ENCODE peak calls at places on chromosomes 13 and 19, in four cellular contexts. Y is Peyer's patch, A is psoas muscle, M is COR-L47. G is an unnamed sample.
A peak's percentile ranks its signal among the peaks of the same experiment; 100 is the strongest.

GRCh38 chr13:21203132-21203531 is 26.7 kb downstream of the MRPL57 start:
- DNase-seq in Y (no peak), A (no peak), M (no peak), G (peak; percentile 4)

GRCh38 chr13:107271226-107271625 is 703.3 kb upstream of the ARGLU1 start:
- DNase-seq in Y (no peak), A (no peak), M (peak; percentile 78), G (no peak)

GRCh38 chr13:110271313-110271712 is 35.6 kb downstream of the COL4A1 start:
- DNase-seq in Y (no peak), A (no peak), M (no peak), G (no peak)

GRCh38 chr19:2549701-2550191 is 73.8 kb downstream of the GADD45B start:
- DNase-seq in Y (peak; percentile 52), A (peak; percentile 82), M (no peak), G (peak; percentile 91)

GRCh38 chr13:100881291-100881864 is 206.8 kb upstream of the TMTC4 start:
- DNase-seq in Y (no peak), A (no peak), M (no peak), G (no peak)

GRCh38 chr13:112875627-112876026 is 93.4 kb upstream of the MCF2L start:
- DNase-seq in Y (no peak), A (no peak), M (no peak), G (no peak)

GRCh38 chr19:50639121-50640112 is at the start of gene SYT3:
- DNase-seq in Y (no peak), A (no peak), M (no peak), G (no peak)

GRCh38 chr19:37564624-37565369 is 29.8 kb downstream of the ZNF571 start:
- DNase-seq in Y (no peak), A (no peak), M (no peak), G (no peak)

GRCh38 chr19:35266904-35267817 is 1.6 kb upstream of the USF2 start:
- DNase-seq in Y (peak; percentile 72), A (peak; percentile 63), M (no peak), G (no peak)

GRCh38 chr13:27189192-27189591 is 17.6 kb upstream of the USP12 start:
- DNase-seq in Y (no peak), A (no peak), M (no peak), G (no peak)

GRCh38 chr19:18541258-18541991 is 1.9 kb downstream of the FKBP8 start:
- DNase-seq in Y (no peak), A (peak; percentile 33), M (no peak), G (no peak)

GRCh38 chr19:31612873-31613272 is 263.6 kb upstream of the TSHZ3 start:
- DNase-seq in Y (no peak), A (no peak), M (no peak), G (no peak)